ENCODE peak calls at places on chromosomes 1 and 21, in seven cellular contexts. O is hepatocyte, X is OCI-LY7, P is GM23338, R is MM.1S, Y is HCT116, E is SK-N-SH. V is an unnamed sample. For H3K9me2, the result is how much of the 10 kb centered on the place peaks cover.

GRCh38 chr1:159879977-159880376 is 17.5 kb upstream of the VSIG8 start:
- DNase-seq in R (peak), Y (no peak), O (no peak), E (no peak), P (no peak), X (no peak), V (peak)

GRCh38 chr1:10399487-10399917 is 638 bp downstream of the PGD start:
- DNase-seq in O (peak), Y (no peak), X (peak), P (no peak), E (no peak), R (no peak), V (no peak)

GRCh38 chr1:229769006-229769405 is 143.0 kb downstream of the URB2 start:
- DNase-seq in O (no peak), P (no peak), E (no peak), R (no peak), X (no peak), Y (no peak), V (no peak)

GRCh38 chr1:101964708-101965107 is 32.0 kb downstream of the OLFM3 start:
- DNase-seq in X (no peak), P (no peak), O (peak), E (no peak), R (no peak), Y (no peak), V (no peak)

GRCh38 chr1:229148041-229148671 is 122.8 kb upstream of the RAB4A start:
- DNase-seq in R (no peak), Y (no peak), E (peak), P (peak), O (peak), X (no peak), V (no peak)

GRCh38 chr1:47912756-47913155 is 84.4 kb downstream of the TRABD2B start:
- DNase-seq in Y (no peak), X (no peak), O (no peak), E (no peak), P (no peak), R (no peak), V (no peak)

GRCh38 chr1:219847215-219847855 is 81.0 kb downstream of the SLC30A10 start:
- DNase-seq in Y (no peak), O (peak), P (no peak), E (no peak), X (no peak), R (no peak), V (peak)

GRCh38 chr1:101136739-101137138 is 100.1 kb upstream of the S1PR1 start:
- DNase-seq in E (no peak), Y (no peak), O (no peak), X (peak), R (peak), P (peak), V (peak)

GRCh38 chr1:214124915-214125314 is 137.1 kb downstream of the PROX1 start:
- DNase-seq in O (no peak), X (no peak), E (no peak), R (no peak), Y (no peak), P (no peak), V (no peak)

GRCh38 chr1:42462828-42463763 is at the start of gene CCDC30:
- DNase-seq in R (peak), Y (peak), X (peak), O (peak), E (peak), P (peak), V (peak)

GRCh38 chr1:179871940-179872339 is 5.7 kb downstream of the TOR1AIP2 start:
- DNase-seq in R (no peak), Y (no peak), O (no peak), E (no peak), P (no peak), X (no peak), V (no peak)

GRCh38 chr1:184110253-184111204 is 59.0 kb downstream of the TSEN15 start:
- DNase-seq in X (no peak), Y (no peak), E (peak), O (no peak), P (peak), R (no peak), V (no peak)

GRCh38 chr1:224881762-224882211 is 47.7 kb upstream of the DNAH14 start:
- DNase-seq in X (no peak), P (no peak), Y (no peak), O (no peak), E (no peak), R (no peak), V (no peak)

GRCh38 chr1:9825101-9826074 is 1.6 kb upstream of the CLSTN1 start:
- DNase-seq in Y (peak), X (no peak), O (peak), P (peak), R (no peak), E (no peak), V (peak)

GRCh38 chr1:9439074-9439761 is 100.0 kb upstream of the SLC25A33 start:
- DNase-seq in Y (no peak), E (no peak), O (no peak), P (no peak), R (no peak), X (no peak), V (no peak)

GRCh38 chr1:219041141-219041540 is 132.5 kb upstream of the LYPLAL1 start:
- DNase-seq in O (no peak), Y (no peak), E (no peak), P (no peak), R (no peak), X (no peak), V (peak)

GRCh38 chr1:151327903-151328674 is 873 bp upstream of the PI4KB start:
- DNase-seq in O (no peak), E (no peak), P (peak), X (peak), Y (no peak), R (no peak), V (no peak)

GRCh38 chr1:227065311-227065710 is 125.2 kb downstream of the COQ8A start:
- DNase-seq in P (no peak), Y (no peak), O (no peak), E (no peak), R (no peak), X (no peak), V (no peak)

GRCh38 chr1:1335792-1336248 is 4.7 kb downstream of the TAS1R3 start:
- DNase-seq in X (no peak), Y (no peak), E (no peak), O (no peak), R (no peak), P (no peak), V (no peak)

GRCh38 chr1:224929335-224930237 is at the start of gene DNAH14:
- DNase-seq in Y (peak), X (no peak), P (peak), R (peak), O (peak), E (peak), V (peak)

GRCh38 chr1:180778782-180779398 is 133.8 kb upstream of the KIAA1614 start:
- DNase-seq in R (peak), O (peak), E (peak), X (peak), P (peak), Y (peak), V (peak)

GRCh38 chr1:93758842-93759515 is 77.3 kb upstream of the BCAR3 start:
- DNase-seq in P (no peak), E (peak), Y (no peak), O (peak), X (no peak), R (no peak), V (peak)

GRCh38 chr21:26137379-26138060 is 33.0 kb downstream of the APP start:
- DNase-seq in Y (no peak), X (no peak), E (no peak), R (peak), P (no peak), O (no peak), V (peak)

GRCh38 chr1:89065077-89065868 is at the start of gene GBP1:
- DNase-seq in P (no peak), E (no peak), R (peak), X (no peak), O (peak), Y (no peak), V (peak)

GRCh38 chr21:30194701-30195299 is 21.1 kb downstream of the CLDN8 start:
- DNase-seq in X (peak), Y (no peak), E (peak), R (peak), P (peak), O (peak), V (peak)
- TF ChIP-seq CTCF in X (peak), Y (no peak), E (peak), R (peak), P (peak), O (peak), V (peak)

GRCh38 chr1:26281091-26281958 is 1.4 kb downstream of the SH3BGRL3 start:
- DNase-seq in R (no peak), O (no peak), Y (no peak), X (no peak), P (no peak), E (no peak), V (no peak)
- H3K9me2 ChIP-seq in R (under half), O (under half), Y (under half), X (under half), P (under half), E (under half), V (under half)

DNA sequence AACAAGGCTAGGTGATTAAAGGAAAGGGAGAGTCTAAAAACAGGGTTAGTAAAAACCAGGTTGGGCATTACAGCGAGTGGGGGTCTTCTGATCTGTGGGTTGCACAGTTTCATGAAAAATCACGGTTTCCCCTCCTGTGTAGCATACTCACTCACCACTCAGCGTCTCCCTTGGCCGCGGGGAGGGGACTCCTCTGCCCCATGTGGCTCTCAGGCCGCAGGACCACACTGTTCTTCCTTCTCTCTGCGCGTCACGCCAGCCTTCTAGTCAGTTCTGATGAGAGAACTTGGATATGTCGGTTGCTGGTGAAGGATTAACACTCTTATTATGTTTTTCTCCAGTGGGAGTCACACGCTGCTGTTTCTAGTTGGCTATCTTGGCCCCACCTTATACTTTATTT is 254.6 kb upstream of the LRRC7 start:
- DNase-seq in X (no peak), E (no peak), O (no peak), Y (no peak), R (no peak), P (no peak), V (no peak)
- TF ChIP-seq EZH2phosphoT487 in X (no peak), E (no peak), O (no peak), Y (no peak), R (no peak), P (no peak), V (no peak)

GRCh38 chr1:8409107-8409506 is 91.2 kb downstream of the SLC45A1 start:
- DNase-seq in X (peak), E (no peak), Y (no peak), P (peak), O (peak), R (no peak), V (peak)
- TF ChIP-seq CTCF in X (peak), E (peak), Y (peak), P (peak), O (peak), R (no peak), V (peak)

V was measured in PC-3.